ENCODE peak calls at places on chromosomes 6 and 20, in ten cellular contexts. One of them, this sample, is unnamed.

GRCh38 chr6:85673198-85674139 is 30.8 kb upstream of the SYNCRIP start:
- DNase-seq in upper lobe of right lung: no peak
- DNase-seq in GM12865: peak
- DNase-seq in heart right ventricle: no peak
- DNase-seq in spleen: no peak
- DNase-seq in brain microvascular endothelial cell: no peak
- DNase-seq in ovary: no peak
- DNase-seq in psoas muscle: no peak
- DNase-seq in Peyer's patch: no peak
- DNase-seq in PC-3: no peak
- DNase-seq in this sample: no peak

GRCh38 chr6:85405175-85405852 is 44.6 kb upstream of the NT5E start:
- DNase-seq in psoas muscle: no peak
- DNase-seq in ovary: no peak
- DNase-seq in heart right ventricle: no peak
- DNase-seq in Peyer's patch: no peak
- DNase-seq in brain microvascular endothelial cell: no peak
- DNase-seq in spleen: no peak
- DNase-seq in PC-3: peak
- DNase-seq in GM12865: no peak
- DNase-seq in upper lobe of right lung: no peak
- DNase-seq in this sample: no peak

GRCh38 chr20:62984666-62985065 is 22.1 kb downstream of the BHLHE23 start:
- DNase-seq in GM12865: no peak
- DNase-seq in brain microvascular endothelial cell: no peak
- DNase-seq in PC-3: no peak
- DNase-seq in Peyer's patch: no peak
- DNase-seq in upper lobe of right lung: no peak
- DNase-seq in heart right ventricle: no peak
- DNase-seq in ovary: no peak
- DNase-seq in spleen: no peak
- DNase-seq in psoas muscle: no peak
- DNase-seq in this sample: no peak

GRCh38 chr6:170086639-170087420 is 204.0 kb downstream of the DLL1 start:
- DNase-seq in PC-3: no peak
- DNase-seq in heart right ventricle: no peak
- DNase-seq in GM12865: no peak
- DNase-seq in Peyer's patch: no peak
- DNase-seq in upper lobe of right lung: peak
- DNase-seq in brain microvascular endothelial cell: no peak
- DNase-seq in ovary: peak
- DNase-seq in spleen: peak
- DNase-seq in psoas muscle: no peak
- DNase-seq in this sample: no peak

GRCh38 chr6:24990227-24990843 is 54.6 kb upstream of the RIPOR2 start:
- DNase-seq in upper lobe of right lung: no peak
- DNase-seq in brain microvascular endothelial cell: peak
- DNase-seq in ovary: no peak
- DNase-seq in spleen: no peak
- DNase-seq in Peyer's patch: no peak
- DNase-seq in heart right ventricle: no peak
- DNase-seq in psoas muscle: no peak
- DNase-seq in GM12865: no peak
- DNase-seq in PC-3: peak
- DNase-seq in this sample: peak

GRCh38 chr6:38131527-38131965 is 312.0 kb downstream of the ZFAND3 start:
- DNase-seq in heart right ventricle: no peak
- DNase-seq in upper lobe of right lung: no peak
- DNase-seq in ovary: no peak
- DNase-seq in GM12865: peak
- DNase-seq in psoas muscle: no peak
- DNase-seq in Peyer's patch: no peak
- DNase-seq in spleen: no peak
- DNase-seq in PC-3: peak
- DNase-seq in brain microvascular endothelial cell: peak
- DNase-seq in this sample: peak

GRCh38 chr6:15464211-15464725 is 198.6 kb downstream of the DTNBP1 start:
- DNase-seq in spleen: no peak
- DNase-seq in ovary: no peak
- DNase-seq in brain microvascular endothelial cell: no peak
- DNase-seq in GM12865: peak
- DNase-seq in PC-3: peak
- DNase-seq in upper lobe of right lung: no peak
- DNase-seq in psoas muscle: no peak
- DNase-seq in heart right ventricle: peak
- DNase-seq in Peyer's patch: peak
- DNase-seq in this sample: no peak

GRCh38 chr20:43096471-43096870 is 93.2 kb downstream of the PTPRT start:
- DNase-seq in spleen: no peak
- DNase-seq in PC-3: no peak
- DNase-seq in heart right ventricle: no peak
- DNase-seq in brain microvascular endothelial cell: no peak
- DNase-seq in upper lobe of right lung: no peak
- DNase-seq in psoas muscle: no peak
- DNase-seq in ovary: no peak
- DNase-seq in Peyer's patch: no peak
- DNase-seq in GM12865: no peak
- DNase-seq in this sample: no peak

GRCh38 chr6:40349092-40349491 is 238.1 kb downstream of the LRFN2 start:
- DNase-seq in spleen: no peak
- DNase-seq in Peyer's patch: no peak
- DNase-seq in psoas muscle: no peak
- DNase-seq in GM12865: no peak
- DNase-seq in PC-3: no peak
- DNase-seq in upper lobe of right lung: no peak
- DNase-seq in ovary: no peak
- DNase-seq in heart right ventricle: no peak
- DNase-seq in brain microvascular endothelial cell: no peak
- DNase-seq in this sample: peak

GRCh38 chr6:35754452-35755321 is 17.9 kb downstream of the ARMC12 start:
- DNase-seq in psoas muscle: no peak
- DNase-seq in PC-3: peak
- DNase-seq in GM12865: no peak
- DNase-seq in ovary: no peak
- DNase-seq in upper lobe of right lung: no peak
- DNase-seq in Peyer's patch: no peak
- DNase-seq in brain microvascular endothelial cell: no peak
- DNase-seq in spleen: no peak
- DNase-seq in heart right ventricle: no peak
- DNase-seq in this sample: no peak

GRCh38 chr6:26550250-26550993 is 12.3 kb downstream of the HMGN4 start:
- DNase-seq in ovary: peak
- DNase-seq in PC-3: peak
- DNase-seq in heart right ventricle: peak
- DNase-seq in brain microvascular endothelial cell: no peak
- DNase-seq in spleen: peak
- DNase-seq in upper lobe of right lung: peak
- DNase-seq in GM12865: peak
- DNase-seq in Peyer's patch: peak
- DNase-seq in psoas muscle: peak
- DNase-seq in this sample: peak

GRCh38 chr6:12490904-12491571 is 200.9 kb downstream of the EDN1 start:
- DNase-seq in ovary: no peak
- DNase-seq in GM12865: no peak
- DNase-seq in Peyer's patch: no peak
- DNase-seq in spleen: no peak
- DNase-seq in upper lobe of right lung: no peak
- DNase-seq in psoas muscle: no peak
- DNase-seq in heart right ventricle: no peak
- DNase-seq in PC-3: peak
- DNase-seq in brain microvascular endothelial cell: peak
- DNase-seq in this sample: peak

GRCh38 chr6:42704251-42704936 is 18.0 kb downstream of the PRPH2 start:
- DNase-seq in spleen: no peak
- DNase-seq in psoas muscle: peak
- DNase-seq in heart right ventricle: peak
- DNase-seq in PC-3: no peak
- DNase-seq in brain microvascular endothelial cell: peak
- DNase-seq in upper lobe of right lung: no peak
- DNase-seq in ovary: peak
- DNase-seq in Peyer's patch: no peak
- DNase-seq in GM12865: no peak
- DNase-seq in this sample: no peak

GRCh38 chr20:50788045-50788867 is 6.6 kb upstream of the BCAS4 start:
- DNase-seq in psoas muscle: no peak
- DNase-seq in brain microvascular endothelial cell: peak
- DNase-seq in GM12865: no peak
- DNase-seq in heart right ventricle: no peak
- DNase-seq in ovary: peak
- DNase-seq in Peyer's patch: no peak
- DNase-seq in spleen: peak
- DNase-seq in upper lobe of right lung: no peak
- DNase-seq in PC-3: peak
- DNase-seq in this sample: peak

GRCh38 chr6:106125925-106126435 is 39.8 kb downstream of the PRDM1 start:
- DNase-seq in brain microvascular endothelial cell: no peak
- DNase-seq in upper lobe of right lung: no peak
- DNase-seq in heart right ventricle: no peak
- DNase-seq in GM12865: peak
- DNase-seq in spleen: no peak
- DNase-seq in Peyer's patch: peak
- DNase-seq in psoas muscle: no peak
- DNase-seq in ovary: no peak
- DNase-seq in PC-3: no peak
- DNase-seq in this sample: no peak

GRCh38 chr6:33610779-33611421 is 10.2 kb upstream of the ITPR3 start:
- DNase-seq in spleen: no peak
- DNase-seq in psoas muscle: no peak
- DNase-seq in ovary: peak
- DNase-seq in GM12865: no peak
- DNase-seq in brain microvascular endothelial cell: no peak
- DNase-seq in heart right ventricle: no peak
- DNase-seq in Peyer's patch: no peak
- DNase-seq in PC-3: no peak
- DNase-seq in upper lobe of right lung: no peak
- DNase-seq in this sample: peak

DNA sequence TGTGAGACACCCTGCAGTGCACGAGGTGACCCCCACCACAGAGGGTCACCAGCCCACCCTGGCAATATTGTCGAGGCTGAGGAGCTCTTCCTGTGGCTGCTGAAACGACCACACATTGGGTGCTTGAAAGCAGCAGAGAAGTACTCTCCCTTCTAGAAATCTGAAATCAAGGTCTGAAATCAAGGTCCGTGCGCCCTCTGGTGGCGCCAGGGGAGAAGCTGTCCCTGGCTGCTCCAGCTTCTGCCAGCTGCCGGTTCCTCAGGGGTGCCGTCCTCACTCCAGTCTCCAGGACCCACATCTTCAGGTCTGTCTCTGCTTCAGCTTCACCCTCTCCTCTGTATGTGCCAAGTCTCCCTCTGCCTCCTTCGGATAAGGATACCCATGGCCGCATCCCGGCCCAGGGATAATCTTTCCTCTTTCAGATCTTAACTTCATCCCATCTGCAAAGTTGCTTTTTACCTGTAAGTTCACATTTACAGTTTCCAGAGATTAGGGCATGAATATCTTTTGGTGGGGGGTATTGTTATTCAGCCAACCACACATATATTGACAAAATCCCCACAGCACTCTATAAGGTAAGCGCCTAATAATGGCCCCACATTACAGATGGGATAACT is 108.3 kb upstream of the PHACTR3 start:
- DNase-seq in brain microvascular endothelial cell: peak
- DNase-seq in spleen: peak
- DNase-seq in psoas muscle: peak
- DNase-seq in Peyer's patch: peak
- DNase-seq in upper lobe of right lung: peak
- DNase-seq in ovary: peak
- DNase-seq in GM12865: peak
- DNase-seq in PC-3: peak
- DNase-seq in heart right ventricle: peak
- DNase-seq in this sample: peak
- TF ChIP-seq CTCF in brain microvascular endothelial cell: peak
- TF ChIP-seq CTCF in spleen: peak
- TF ChIP-seq CTCF in psoas muscle: peak
- TF ChIP-seq CTCF in Peyer's patch: peak
- TF ChIP-seq CTCF in upper lobe of right lung: peak
- TF ChIP-seq CTCF in ovary: no peak
- TF ChIP-seq CTCF in GM12865: peak
- TF ChIP-seq CTCF in PC-3: peak
- TF ChIP-seq CTCF in heart right ventricle: peak
- TF ChIP-seq CTCF in this sample: peak

GRCh38 chr20:47418061-47418616 is 61.6 kb upstream of the ZMYND8 start:
- DNase-seq in Peyer's patch: no peak
- DNase-seq in upper lobe of right lung: no peak
- DNase-seq in GM12865: no peak
- DNase-seq in brain microvascular endothelial cell: no peak
- DNase-seq in psoas muscle: no peak
- DNase-seq in heart right ventricle: no peak
- DNase-seq in PC-3: peak
- DNase-seq in ovary: no peak
- DNase-seq in spleen: no peak
- DNase-seq in this sample: no peak
- H3K4me3 ChIP-seq in Peyer's patch: no peak
- H3K4me3 ChIP-seq in upper lobe of right lung: no peak
- H3K4me3 ChIP-seq in GM12865: no peak
- H3K4me3 ChIP-seq in brain microvascular endothelial cell: no peak
- H3K4me3 ChIP-seq in psoas muscle: no peak
- H3K4me3 ChIP-seq in heart right ventricle: no peak
- H3K4me3 ChIP-seq in PC-3: no peak
- H3K4me3 ChIP-seq in ovary: no peak
- H3K4me3 ChIP-seq in spleen: no peak
- H3K4me3 ChIP-seq in this sample: no peak

GRCh38 chr6:165098165-165098564 is 211.2 kb downstream of the C6orf118 start:
- DNase-seq in spleen: no peak
- DNase-seq in PC-3: no peak
- DNase-seq in Peyer's patch: no peak
- DNase-seq in upper lobe of right lung: no peak
- DNase-seq in GM12865: peak
- DNase-seq in ovary: no peak
- DNase-seq in brain microvascular endothelial cell: no peak
- DNase-seq in psoas muscle: no peak
- DNase-seq in heart right ventricle: no peak
- DNase-seq in this sample: peak
- TF ChIP-seq CTCF in spleen: no peak
- TF ChIP-seq CTCF in PC-3: peak
- TF ChIP-seq CTCF in Peyer's patch: no peak
- TF ChIP-seq CTCF in upper lobe of right lung: no peak
- TF ChIP-seq CTCF in GM12865: peak
- TF ChIP-seq CTCF in ovary: no peak
- TF ChIP-seq CTCF in brain microvascular endothelial cell: peak
- TF ChIP-seq CTCF in psoas muscle: no peak
- TF ChIP-seq CTCF in heart right ventricle: no peak
- TF ChIP-seq CTCF in this sample: peak

DNA sequence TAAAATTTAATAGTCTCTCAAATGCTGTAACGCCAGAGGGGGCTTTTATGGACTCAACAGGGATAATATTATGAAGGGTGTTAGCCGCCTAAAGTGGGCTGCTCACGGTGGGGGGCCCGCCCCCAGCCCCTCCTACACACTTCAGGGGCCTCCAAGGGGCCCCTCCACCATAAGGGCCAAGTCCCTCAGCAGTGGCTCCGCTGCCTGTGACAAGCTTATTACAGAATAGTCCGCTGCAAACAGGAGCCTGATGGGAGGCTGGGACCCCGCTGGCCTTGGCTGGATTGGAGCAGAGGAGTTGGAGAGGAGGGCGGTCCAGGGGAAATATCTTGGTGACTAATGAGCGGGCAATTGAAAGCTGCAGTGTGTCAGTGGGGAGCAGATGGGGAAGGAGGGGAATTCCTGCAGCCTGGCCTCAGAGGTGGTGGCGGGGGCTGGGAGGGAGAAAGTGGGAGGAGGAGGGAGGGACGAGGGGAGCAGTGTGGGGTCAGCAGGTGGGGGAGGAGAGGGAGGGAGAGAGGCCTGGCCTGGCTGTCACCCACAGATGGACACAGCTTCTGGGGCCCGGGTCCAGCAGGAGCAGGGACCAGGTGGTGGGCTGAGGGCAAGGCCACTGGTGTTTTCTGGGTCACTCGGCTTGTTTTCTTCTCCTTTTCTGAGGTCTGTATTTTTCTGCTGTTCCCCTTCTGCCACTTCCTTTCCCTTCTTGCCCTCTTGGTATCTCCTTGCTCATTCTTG is 57.6 kb upstream of the FOXP4 start:
- DNase-seq in upper lobe of right lung: no peak
- DNase-seq in PC-3: no peak
- DNase-seq in Peyer's patch: peak
- DNase-seq in ovary: peak
- DNase-seq in spleen: peak
- DNase-seq in brain microvascular endothelial cell: peak
- DNase-seq in GM12865: peak
- DNase-seq in heart right ventricle: no peak
- DNase-seq in psoas muscle: no peak
- DNase-seq in this sample: peak
- H3K4me3 ChIP-seq in upper lobe of right lung: no peak
- H3K4me3 ChIP-seq in PC-3: no peak
- H3K4me3 ChIP-seq in Peyer's patch: no peak
- H3K4me3 ChIP-seq in ovary: no peak
- H3K4me3 ChIP-seq in spleen: no peak
- H3K4me3 ChIP-seq in brain microvascular endothelial cell: peak
- H3K4me3 ChIP-seq in GM12865: peak
- H3K4me3 ChIP-seq in heart right ventricle: no peak
- H3K4me3 ChIP-seq in psoas muscle: no peak
- H3K4me3 ChIP-seq in this sample: no peak

This sample was measured in fibroblast of pulmonary artery.